ENCODE peak calls at places on chromosomes 13 and 19, in five cellular contexts. G is T-helper 2 cell; I is endothelial cell; D is H54; F is stimulated activated CD4-positive, alpha-beta T cell treated with anti-CD3 and anti-CD28 coated beads, Interleukin-2, amount 100 ng/mL, for 24 hours. Z is an unnamed sample.

GRCh38 chr19:18203408-18203862 is 407 bp downstream of the RAB3A start:
- DNase-seq in G (peak), I (peak), D (no peak), F (peak), Z (no peak)

GRCh38 chr19:30361721-30362120 is 10.5 kb upstream of the ZNF536 start:
- DNase-seq in G (no peak), I (no peak), D (no peak), F (no peak), Z (no peak)

GRCh38 chr13:105116966-105117365 is 1418.5 kb downstream of the EFNB2 start:
- DNase-seq in G (no peak), I (no peak), D (no peak), F (no peak), Z (no peak)

GRCh38 chr19:46979103-46979769 is 40.4 kb upstream of the NPAS1 start:
- DNase-seq in G (no peak), I (no peak), D (no peak), F (no peak), Z (no peak)

GRCh38 chr13:22114630-22115311 is 443.9 kb downstream of the FGF9 start:
- DNase-seq in G (no peak), I (no peak), D (no peak), F (no peak), Z (peak)

GRCh38 chr19:50694815-50695145 is 24.8 kb downstream of the SHANK1 start:
- DNase-seq in G (no peak), I (no peak), D (no peak), F (no peak), Z (no peak)

GRCh38 chr13:33865945-33866344 is 48.0 kb downstream of the RFC3 start:
- DNase-seq in G (no peak), I (no peak), D (no peak), F (no peak), Z (no peak)

GRCh38 chr13:102122147-102122546 is 279.7 kb downstream of the FGF14 start:
- DNase-seq in G (no peak), I (no peak), D (no peak), F (no peak), Z (no peak)